ENCODE peak calls at places on chromosomes 3 and 15, in seven cellular contexts. F, E, X, D, O, R and Q are unnamed samples.

GRCh38 chr3:56269755-56270154 is 198.5 kb downstream of the ERC2 start:
- DNase-seq in D (no peak), R (no peak), F (no peak), E (no peak), O (no peak), X (no peak), Q (no peak)

GRCh38 chr3:183779896-183780450 is 45.4 kb downstream of the MAP6D1 start:
- DNase-seq in F (no peak), D (no peak), E (no peak), R (no peak), O (no peak), X (no peak), Q (no peak)

GRCh38 chr15:66993874-66994696 is 71.3 kb upstream of the SMAD3 start:
- DNase-seq in E (no peak), R (no peak), D (no peak), F (no peak), X (no peak), O (no peak), Q (no peak)

GRCh38 chr3:122001892-122002291 is 20.2 kb downstream of the ILDR1 start:
- DNase-seq in E (no peak), D (no peak), O (no peak), F (no peak), X (no peak), R (no peak), Q (no peak)

GRCh38 chr3:184211297-184211696 is 18.1 kb upstream of the VWA5B2 start:
- DNase-seq in R (no peak), D (no peak), O (no peak), F (no peak), X (no peak), E (no peak), Q (no peak)

GRCh38 chr15:39934415-39935044 is 615 bp downstream of the EIF2AK4 start:
- DNase-seq in R (no peak), X (peak; percentile 15), E (no peak), D (no peak), F (no peak), O (no peak), Q (no peak)

GRCh38 chr15:59401810-59402569 is 29.3 kb upstream of the MYO1E start:
- DNase-seq in X (no peak), E (no peak), D (no peak), F (no peak), R (no peak), O (no peak), Q (no peak)

GRCh38 chr15:80944818-80945217 is 44.8 kb downstream of the MESD start:
- DNase-seq in O (no peak), E (no peak), F (no peak), X (no peak), D (no peak), R (no peak), Q (no peak)

GRCh38 chr3:128846501-128846900 is 32.9 kb upstream of the ACAD9 start:
- DNase-seq in F (no peak), R (no peak), X (no peak), O (no peak), E (no peak), D (no peak), Q (no peak)

GRCh38 chr15:96409231-96410138 is 79.0 kb downstream of the NR2F2 start:
- DNase-seq in X (peak; percentile 21), F (no peak), R (no peak), O (no peak), D (peak; percentile 5), E (peak; percentile 24), Q (peak; percentile 37)

GRCh38 chr3:69273895-69274294 is 112.0 kb downstream of the FRMD4B start:
- DNase-seq in F (no peak), X (no peak), E (no peak), D (peak; percentile 57), O (no peak), R (no peak), Q (no peak)

GRCh38 chr15:99955181-99955525 is 221.9 kb upstream of the LYSMD4 start:
- DNase-seq in E (no peak), D (no peak), O (no peak), X (no peak), F (no peak), R (no peak), Q (no peak)

GRCh38 chr3:157261000-157261399 is 101.1 kb upstream of the CCNL1 start:
- DNase-seq in X (no peak), F (no peak), R (no peak), D (peak; percentile 46), O (no peak), E (no peak), Q (no peak)

GRCh38 chr15:80979538-80980200 is 9.9 kb downstream of the MESD start:
- DNase-seq in D (no peak), X (peak; percentile 31), E (no peak), O (no peak), R (no peak), F (no peak), Q (no peak)

GRCh38 chr3:143121240-143122088 is 1.9 kb downstream of the CHST2 start:
- DNase-seq in F (peak; percentile 27), E (no peak), D (peak; percentile 86), R (peak; percentile 13), O (peak; percentile 19), X (peak; percentile 51), Q (no peak)

GRCh38 chr3:182094321-182094720 is 382.6 kb downstream of the SOX2 start:
- DNase-seq in O (no peak), F (no peak), X (no peak), D (no peak), E (no peak), R (no peak), Q (no peak)

GRCh38 chr3:127677541-127678314 is 5.0 kb downstream of the ABTB1 start:
- DNase-seq in R (no peak), X (no peak), F (peak; percentile 13), E (no peak), O (no peak), D (no peak), Q (no peak)

GRCh38 chr3:127675651-127676391 is 3.1 kb downstream of the ABTB1 start:
- DNase-seq in F (peak; percentile 17), X (no peak), O (peak; percentile 8), D (no peak), R (no peak), E (no peak), Q (no peak)

GRCh38 chr3:127676921-127677351 is 4.2 kb downstream of the ABTB1 start:
- DNase-seq in E (no peak), X (no peak), O (no peak), R (no peak), F (peak; percentile 17), D (no peak), Q (no peak)

GRCh38 chr3:127674793-127675189 is 2.0 kb downstream of the ABTB1 start:
- DNase-seq in F (peak; percentile 12), O (peak; percentile 5), E (no peak), R (no peak), X (no peak), D (no peak), Q (no peak)

DNA sequence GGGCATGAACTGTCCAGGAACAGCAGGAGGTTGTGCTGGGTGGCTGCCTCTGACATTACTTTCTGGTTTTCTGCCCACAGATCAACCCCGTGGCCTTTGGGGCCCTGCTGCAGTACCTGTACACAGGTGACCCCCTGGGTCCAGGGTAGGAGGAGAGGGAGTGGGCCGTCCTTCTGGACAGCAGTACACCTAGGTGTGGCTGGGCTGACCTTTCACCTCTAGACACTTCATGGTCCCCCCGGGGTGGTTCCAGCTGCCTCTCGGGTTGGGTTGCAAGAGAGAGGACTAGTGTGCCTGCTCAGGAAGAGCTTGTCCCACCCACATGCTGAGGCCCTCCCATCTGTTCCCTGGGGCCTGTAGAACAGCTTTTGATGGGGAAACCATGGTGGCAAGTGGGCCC is 3.7 kb downstream of the ABTB1 start:
- DNase-seq in E (no peak), O (no peak), X (no peak), D (no peak), F (peak; percentile 10), R (no peak), Q (no peak)
- H3K36me3 ChIP-seq in E (no peaks in the 10 kb centered on the region), O (no peaks in the 10 kb centered on the region), X (no peaks in the 10 kb centered on the region), D (no peaks in the 10 kb centered on the region), F (peaks cover 27% of the 10 kb centered on the region), R (no peaks in the 10 kb centered on the region), Q (no peaks in the 10 kb centered on the region)

GRCh38 chr15:23039151-23039916 is at the start of gene TUBGCP5:
- DNase-seq in X (peak; percentile 99), O (peak; percentile 98), R (peak; percentile 99), F (peak; percentile 99), D (peak; percentile 97), E (peak; percentile 100), Q (peak; percentile 99)

GRCh38 chr15:23033979-23034378 is 5.4 kb downstream of the TUBGCP5 start:
- DNase-seq in X (no peak), D (no peak), E (peak; percentile 62), F (no peak), R (no peak), O (no peak), Q (no peak)

GRCh38 chr15:23038741-23039150 is 623 bp downstream of the TUBGCP5 start:
- DNase-seq in E (no peak), R (no peak), X (no peak), O (no peak), D (peak; percentile 29), F (no peak), Q (peak; percentile 23)

GRCh38 chr15:23039917-23040281 is 530 bp upstream of the TUBGCP5 start:
- DNase-seq in F (peak; percentile 34), R (no peak), X (no peak), O (no peak), D (no peak), E (no peak), Q (no peak)

GRCh38 chr15:23035964-23036566 is 3.3 kb downstream of the TUBGCP5 start:
- DNase-seq in D (peak; percentile 61), E (peak; percentile 77), R (peak; percentile 70), O (no peak), F (no peak), X (peak; percentile 68), Q (peak; percentile 57)
- TF ChIP-seq CTCF in D (peak; percentile 88), E (peak; percentile 82), R (peak; percentile 84), O (no peak), F (peak; percentile 38), X (peak; percentile 78), Q (peak; percentile 47)

DNA sequence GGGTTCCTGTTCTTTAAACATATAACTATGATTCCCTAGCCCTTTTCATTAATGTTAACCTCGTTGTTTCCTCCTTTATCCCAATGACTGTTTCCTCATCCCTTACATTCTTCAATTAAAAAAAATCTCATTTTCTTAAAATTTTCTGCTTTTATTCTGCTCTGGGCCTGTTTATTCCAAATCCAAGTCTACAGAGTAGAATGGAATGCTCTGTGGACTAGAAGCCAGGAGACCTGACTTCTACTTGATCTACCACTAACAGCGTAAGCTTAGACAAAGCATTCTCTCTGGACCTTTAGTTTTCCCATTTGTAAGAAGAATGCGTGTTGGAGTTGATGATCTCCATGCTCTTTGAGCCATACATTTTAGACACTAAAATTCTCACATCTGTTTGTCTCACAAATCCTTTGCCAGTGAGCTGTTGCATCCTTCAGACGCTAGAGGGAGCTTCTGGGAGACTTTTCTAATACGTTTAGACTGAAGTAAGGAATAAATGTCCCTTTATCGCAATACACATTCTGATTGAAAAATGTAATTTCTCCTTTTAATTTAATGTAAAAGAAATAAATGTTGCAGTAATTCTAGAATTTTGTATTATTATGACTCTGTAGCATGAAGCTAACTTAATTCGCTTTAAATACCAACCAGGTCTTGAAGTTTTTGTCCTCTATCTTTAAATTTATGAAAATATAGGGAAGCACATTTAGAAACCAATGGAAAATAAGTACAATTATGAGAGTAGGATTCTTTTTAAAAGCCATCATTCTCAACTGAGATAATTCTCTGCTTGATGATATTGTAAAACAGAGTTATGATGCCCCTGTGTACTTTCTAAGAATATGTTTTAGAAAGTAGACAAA is 21.7 kb upstream of the GMNC start:
- DNase-seq in E (peak; percentile 57), X (peak; percentile 68), F (peak; percentile 40), R (peak; percentile 67), D (peak; percentile 65), O (peak; percentile 17), Q (peak; percentile 79)
- H3K36me3 ChIP-seq in E (no peaks in the 10 kb centered on the region), X (no peaks in the 10 kb centered on the region), F (no peaks in the 10 kb centered on the region), R (no peaks in the 10 kb centered on the region), D (no peaks in the 10 kb centered on the region), O (no peaks in the 10 kb centered on the region), Q (no peaks in the 10 kb centered on the region)

GRCh38 chr3:112467584-112467983 is 31.7 kb downstream of the BTLA start:
- DNase-seq in X (no peak), R (no peak), E (no peak), O (no peak), F (no peak), D (no peak), Q (no peak)
- TF ChIP-seq CTCF in X (no peak), R (peak; percentile 25), E (no peak), O (no peak), F (no peak), D (no peak), Q (no peak)